ENCODE peak calls at places on chromosomes 7 and 10, in four cellular contexts. L, W, F and K are unnamed samples.

GRCh38 chr10:3704565-3705360 is 80.2 kb downstream of the KLF6 start:
- DNase-seq in L (no peak), W (no peak), F (no peak), K (no peak)

GRCh38 chr7:157994319-157994718 is 593.3 kb downstream of the PTPRN2 start:
- DNase-seq in L (no peak), W (no peak), F (no peak), K (no peak)

GRCh38 chr10:100878291-100878910 is 34.4 kb upstream of the SLF2 start:
- DNase-seq in L (peak), W (no peak), F (peak), K (no peak)

GRCh38 chr10:89080660-89081059 is 90.1 kb downstream of the FAS start:
- DNase-seq in L (no peak), W (no peak), F (no peak), K (no peak)

GRCh38 chr7:47413526-47414341 is 168.2 kb downstream of the TNS3 start:
- DNase-seq in L (no peak), W (no peak), F (no peak), K (no peak)

GRCh38 chr7:148142660-148143248 is 447.8 kb upstream of the C7orf33 start:
- DNase-seq in L (no peak), W (no peak), F (peak), K (no peak)

GRCh38 chr10:14545827-14546226 is 215.1 kb upstream of the FRMD4A start:
- DNase-seq in L (no peak), W (no peak), F (no peak), K (no peak)

GRCh38 chr10:97849101-97849490 is 547 bp upstream of the GOLGA7B start:
- DNase-seq in L (no peak), W (no peak), F (no peak), K (no peak)

GRCh38 chr10:122346326-122346950 is 28.1 kb upstream of the PLEKHA1 start:
- DNase-seq in L (no peak), W (no peak), F (no peak), K (no peak)

GRCh38 chr7:36473454-36474282 is 84.0 kb downstream of the ANLN start:
- DNase-seq in L (peak), W (no peak), F (no peak), K (no peak)

GRCh38 chr7:4361774-4362173 is 320.3 kb upstream of the FOXK1 start:
- DNase-seq in L (no peak), W (no peak), F (no peak), K (no peak)

GRCh38 chr10:117152668-117153067 is 14.6 kb upstream of the VAX1 start:
- DNase-seq in L (no peak), W (no peak), F (no peak), K (no peak)

GRCh38 chr10:89207801-89208551 is 859 bp upstream of the CH25H start:
- DNase-seq in L (no peak), W (no peak), F (no peak), K (peak)

GRCh38 chr7:54917613-54918406 is 101.0 kb upstream of the EGFR start:
- DNase-seq in L (no peak), W (no peak), F (no peak), K (no peak)

GRCh38 chr10:93006435-93007039 is 54.1 kb upstream of the CYP26C1 start:
- DNase-seq in L (no peak), W (no peak), F (no peak), K (no peak)

GRCh38 chr7:157769016-157769869 is 432.4 kb downstream of the DNAJB6 start:
- DNase-seq in L (no peak), W (no peak), F (no peak), K (no peak)

GRCh38 chr10:30974355-30974754 is 57.3 kb downstream of the ZNF438 start:
- DNase-seq in L (no peak), W (no peak), F (no peak), K (no peak)

GRCh38 chr10:30977385-30977784 is 54.3 kb downstream of the ZNF438 start:
- DNase-seq in L (no peak), W (no peak), F (no peak), K (no peak)

GRCh38 chr10:30974773-30975386 is 56.8 kb downstream of the ZNF438 start:
- DNase-seq in L (no peak), W (no peak), F (no peak), K (no peak)

GRCh38 chr10:30970760-30971460 is 60.8 kb downstream of the ZNF438 start:
- DNase-seq in L (no peak), W (no peak), F (no peak), K (no peak)

GRCh38 chr10:30973737-30974136 is 57.9 kb downstream of the ZNF438 start:
- DNase-seq in L (no peak), W (no peak), F (no peak), K (no peak)
- TF ChIP-seq POLR2AphosphoS5 in L (no peak), W (no peak), F (no peak), K (no peak)

GRCh38 chr10:128602183-128602582 is 476.0 kb upstream of the MKI67 start:
- DNase-seq in L (no peak), W (no peak), F (no peak), K (no peak)
- TF ChIP-seq TAF1 in L (no peak), W (no peak), F (no peak), K (no peak)

GRCh38 chr7:27179503-27180430 is 5.3 kb downstream of the HOXA11 start:
- DNase-seq in L (peak), W (no peak), F (no peak), K (peak)
- TF ChIP-seq POLR2A in L (no peak), W (no peak), F (no peak), K (no peak)

GRCh38 chr10:102423372-102423968 is 2.8 kb downstream of the FBXL15 start:
- DNase-seq in L (no peak), W (no peak), F (no peak), K (no peak)

GRCh38 chr10:102420810-102421644 is at the start of gene FBXL15:
- DNase-seq in L (peak), W (peak), F (peak), K (peak)

GRCh38 chr10:102421645-102422585 is 1.3 kb downstream of the FBXL15 start:
- DNase-seq in L (peak), W (no peak), F (no peak), K (no peak)

GRCh38 chr10:102424145-102424544 is 3.5 kb downstream of the FBXL15 start:
- DNase-seq in L (no peak), W (no peak), F (no peak), K (no peak)

DNA sequence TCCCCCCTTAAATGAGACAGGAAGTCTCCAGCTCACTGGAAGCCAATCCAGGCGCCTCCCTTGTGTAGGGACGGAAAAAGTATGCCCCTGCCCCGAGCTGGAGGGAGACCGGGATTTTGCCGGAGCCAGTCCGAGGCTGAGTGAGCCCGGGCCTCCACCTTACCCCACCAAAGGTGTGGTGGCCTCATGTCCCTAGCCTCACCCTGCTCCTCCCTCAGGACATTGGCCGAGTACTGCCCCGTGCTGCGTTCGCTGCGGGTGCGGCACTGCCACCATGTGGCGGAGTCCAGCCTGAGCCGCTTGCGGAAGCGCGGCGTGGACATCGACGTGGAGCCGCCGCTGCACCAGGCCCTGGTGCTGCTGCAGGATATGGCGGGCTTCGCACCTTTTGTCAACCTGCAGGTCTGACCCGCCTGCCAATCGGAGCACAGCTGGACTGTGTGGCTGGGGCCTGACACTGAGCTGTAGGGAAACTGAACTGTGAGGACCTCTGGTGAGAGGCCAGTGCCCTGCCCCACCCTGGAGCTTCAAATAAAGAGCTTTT is 2.0 kb downstream of the FBXL15 start:
- DNase-seq in L (peak), W (no peak), F (peak), K (peak)
- TF ChIP-seq POLR2AphosphoS5 in L (no peak), W (no peak), F (no peak), K (no peak)

GRCh38 chr7:121544726-121545125 is 148.6 kb upstream of the FAM3C start:
- DNase-seq in L (no peak), W (no peak), F (no peak), K (no peak)
- TF ChIP-seq TAF1 in L (no peak), W (no peak), F (no peak), K (no peak)

GRCh38 chr7:149241695-149242094 is 2.2 kb downstream of the ZNF212 start:
- DNase-seq in L (no peak), W (no peak), F (no peak), K (no peak)

GRCh38 chr7:149240637-149241036 is 1.2 kb downstream of the ZNF212 start:
- DNase-seq in L (no peak), W (no peak), F (no peak), K (no peak)

GRCh38 chr7:149238051-149238450 is 1.4 kb upstream of the ZNF212 start:
- DNase-seq in L (no peak), W (no peak), F (no peak), K (no peak)

GRCh38 chr7:149237502-149237901 is 1.9 kb upstream of the ZNF212 start:
- DNase-seq in L (no peak), W (no peak), F (no peak), K (no peak)

DNA sequence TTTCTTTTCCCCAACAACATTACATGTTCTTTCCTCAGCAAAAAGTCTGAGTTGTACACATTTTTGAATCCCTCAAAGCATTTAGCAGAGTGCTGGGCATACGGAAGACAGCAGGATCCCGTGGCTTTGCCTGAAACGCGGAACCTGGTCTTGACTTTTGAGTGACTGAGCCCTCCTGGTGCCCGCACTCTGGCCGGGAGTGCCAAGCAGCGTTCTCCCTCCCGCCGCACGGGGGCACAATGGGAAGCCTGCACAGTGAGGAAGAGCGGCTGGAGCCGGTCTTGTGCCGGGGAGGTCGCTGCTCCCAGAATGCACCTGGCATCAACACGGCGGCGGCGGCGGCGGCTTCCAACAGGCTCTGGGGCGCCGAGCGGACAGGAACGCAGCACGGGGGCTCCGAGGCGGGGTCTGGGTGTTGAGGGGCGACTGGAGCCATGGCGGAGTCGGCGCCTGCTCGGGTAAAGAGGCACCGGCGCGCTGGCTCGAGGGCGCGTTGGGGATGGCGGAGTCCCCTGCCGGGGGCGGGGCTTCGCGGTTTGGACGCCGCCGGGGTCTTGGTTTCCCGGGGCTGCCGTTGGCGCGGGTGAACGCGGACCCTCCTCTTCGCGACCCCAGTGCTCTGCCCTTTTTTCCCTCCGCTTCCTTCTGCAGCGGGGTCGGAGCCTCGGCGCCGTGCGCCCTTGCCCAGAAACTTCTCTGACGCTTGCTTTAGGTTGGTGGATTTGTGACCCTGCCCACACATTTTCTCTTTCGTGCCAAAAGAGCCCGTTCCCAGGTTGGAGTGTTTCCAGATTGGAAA is at the start of gene ZNF212:
- DNase-seq in L (peak), W (peak), F (peak), K (peak)
- TF ChIP-seq POLR2A in L (peak), W (peak), F (no peak), K (peak)

DNA sequence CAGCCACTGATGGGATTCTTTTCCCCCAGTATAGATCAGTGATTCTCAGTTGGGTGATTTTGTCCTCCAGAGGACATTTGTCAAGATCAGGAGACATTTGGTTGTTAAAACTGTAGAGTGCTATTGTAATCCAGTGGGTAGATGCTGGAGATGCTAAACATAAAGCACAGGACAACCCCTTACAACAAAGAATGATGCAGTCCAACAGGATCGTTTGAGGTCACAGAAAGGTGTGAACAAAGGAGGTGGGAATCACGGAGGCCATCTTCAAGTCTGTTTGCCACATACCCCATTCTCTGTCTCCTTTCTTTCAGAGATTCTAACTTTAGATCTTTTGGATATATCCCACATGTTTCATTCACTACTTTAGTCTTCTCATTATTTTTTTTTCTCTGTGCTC is 69.0 kb downstream of the HELLS start:
- DNase-seq in L (no peak), W (no peak), F (no peak), K (no peak)
- TF ChIP-seq POLR2AphosphoS5 in L (peak), W (no peak), F (no peak), K (no peak)

GRCh38 chr10:86899670-86900276 is 57.6 kb downstream of the MMRN2 start:
- DNase-seq in L (peak), W (no peak), F (no peak), K (no peak)
- TF ChIP-seq TAF1 in L (no peak), W (no peak), F (no peak), K (no peak)